ENCODE peak calls at places on chromosomes 16 and 17, in six cellular contexts. V is CD4-positive, alpha-beta memory T cell; U is lung microvascular endothelial cell; F is sigmoid colon; D is NCI-H2171 treated with DMSO at 0.1 percent for 48 hours; E is mucosa of descending colon. O is an unnamed sample.

GRCh38 chr16:1816396-1817275 is 10.0 kb downstream of the HAGH start:
- DNase-seq in V (no peak), U (no peak), F (no peak), D (no peak), E (no peak), O (no peak)

GRCh38 chr16:51762081-51762995 is 611.3 kb upstream of the SALL1 start:
- DNase-seq in V (no peak), U (peak; percentile 74), F (peak; percentile 79), D (peak; percentile 81), E (peak; percentile 85), O (peak; percentile 28)

GRCh38 chr17:49567104-49567521 is 8.6 kb upstream of the NXPH3 start:
- DNase-seq in V (no peak), U (no peak), F (no peak), D (no peak), E (no peak), O (no peak)

GRCh38 chr16:58029410-58029809 is 3.9 kb downstream of the MMP15 start:
- DNase-seq in V (no peak), U (no peak), F (no peak), D (no peak), E (peak; percentile 30), O (no peak)

GRCh38 chr16:66131895-66132294 is 234.6 kb upstream of the CDH5 start:
- DNase-seq in V (no peak), U (no peak), F (no peak), D (no peak), E (no peak), O (no peak)

GRCh38 chr16:77584205-77584859 is 138.0 kb upstream of the NUDT7 start:
- DNase-seq in V (peak; percentile 32), U (peak; percentile 89), F (no peak), D (peak; percentile 50), E (peak; percentile 56), O (peak; percentile 34)

GRCh38 chr17:44086364-44087311 is 16.1 kb downstream of the G6PC3 start:
- DNase-seq in V (no peak), U (peak; percentile 76), F (peak; percentile 80), D (peak; percentile 49), E (no peak), O (no peak)

GRCh38 chr16:12539185-12539929 is 264.3 kb downstream of the CPPED1 start:
- DNase-seq in V (no peak), U (no peak), F (no peak), D (peak; percentile 29), E (peak; percentile 50), O (peak; percentile 12)

GRCh38 chr16:53465606-53466290 is 31.5 kb downstream of the RBL2 start:
- DNase-seq in V (no peak), U (peak; percentile 31), F (no peak), D (no peak), E (no peak), O (no peak)

GRCh38 chr17:74011963-74012362 is 191.5 kb upstream of the RPL38 start:
- DNase-seq in V (no peak), U (no peak), F (no peak), D (peak; percentile 95), E (no peak), O (no peak)

GRCh38 chr17:49557204-49558024 is 18.3 kb upstream of the NXPH3 start:
- DNase-seq in V (peak; percentile 25), U (peak; percentile 68), F (peak; percentile 73), D (peak; percentile 79), E (peak; percentile 41), O (peak; percentile 60)

GRCh38 chr17:7130626-7131467 is 16.2 kb upstream of the ASGR2 start:
- DNase-seq in V (no peak), U (peak; percentile 79), F (no peak), D (peak; percentile 88), E (no peak), O (no peak)

GRCh38 chr16:56673916-56674315 is 4.3 kb downstream of the MT1H start:
- DNase-seq in V (no peak), U (peak; percentile 48), F (no peak), D (no peak), E (peak; percentile 52), O (no peak)

GRCh38 chr16:61858996-61859395 is 177.2 kb downstream of the CDH8 start:
- DNase-seq in V (no peak), U (no peak), F (no peak), D (no peak), E (no peak), O (no peak)

GRCh38 chr17:38611070-38611786 is 5.5 kb upstream of the SRCIN1 start:
- DNase-seq in V (no peak), U (no peak), F (no peak), D (no peak), E (no peak), O (no peak)

GRCh38 chr17:31235110-31235509 is 61.9 kb downstream of the OMG start:
- DNase-seq in V (no peak), U (no peak), F (no peak), D (no peak), E (no peak), O (no peak)

GRCh38 chr17:75191584-75191983 is 8.8 kb upstream of the SUMO2 start:
- DNase-seq in V (no peak), U (no peak), F (no peak), D (no peak), E (no peak), O (no peak)

GRCh38 chr16:4613636-4614570 is 785 bp downstream of the UBALD1 start:
- DNase-seq in V (peak; percentile 16), U (peak; percentile 67), F (peak; percentile 69), D (peak; percentile 38), E (peak; percentile 35), O (no peak)

GRCh38 chr16:75452464-75453190 is 11.9 kb downstream of the TMEM170A start:
- DNase-seq in V (no peak), U (peak; percentile 74), F (no peak), D (no peak), E (no peak), O (no peak)

GRCh38 chr16:75246504-75247205 is 4.8 kb downstream of the BCAR1 start:
- DNase-seq in V (no peak), U (peak; percentile 63), F (no peak), D (no peak), E (no peak), O (no peak)

GRCh38 chr17:47239663-47240374 is 13.8 kb upstream of the ITGB3 start:
- DNase-seq in V (no peak), U (peak; percentile 24), F (peak; percentile 89), D (peak; percentile 84), E (peak; percentile 56), O (no peak)

GRCh38 chr16:21186326-21186691 is 25.1 kb downstream of the ZP2 start:
- DNase-seq in V (no peak), U (no peak), F (no peak), D (no peak), E (no peak), O (no peak)

GRCh38 chr17:64234961-64235360 is 28.1 kb downstream of the TEX2 start:
- DNase-seq in V (no peak), U (no peak), F (no peak), D (no peak), E (no peak), O (no peak)

GRCh38 chr17:5437721-5438317 is 1.1 kb downstream of the C1QBP start:
- DNase-seq in V (no peak), U (peak; percentile 11), F (no peak), D (no peak), E (no peak), O (no peak)

GRCh38 chr17:42720996-42721583 is 23.8 kb downstream of the EZH1 start:
- DNase-seq in V (peak; percentile 65), U (peak; percentile 90), F (no peak), D (peak; percentile 58), E (peak; percentile 78), O (peak; percentile 67)

GRCh38 chr16:4915226-4915761 is 21.7 kb downstream of the PPL start:
- DNase-seq in V (no peak), U (no peak), F (peak; percentile 60), D (no peak), E (no peak), O (peak; percentile 39)

GRCh38 chr17:40993856-40994255 is at the start of gene KRTAP3-3:
- DNase-seq in V (no peak), U (no peak), F (no peak), D (no peak), E (no peak), O (no peak)

GRCh38 chr17:9676742-9677387 is 31.5 kb downstream of the USP43 start:
- DNase-seq in V (no peak), U (no peak), F (no peak), D (no peak), E (no peak), O (no peak)

GRCh38 chr17:76446449-76447231 is 6.3 kb downstream of the UBE2O start:
- DNase-seq in V (no peak), U (no peak), F (no peak), D (no peak), E (no peak), O (no peak)